ENCODE peak calls at places on chromosomes 16 and 17, in eight cellular contexts. P is NCI-H2081; B is HFFc6; K is Caco-2; X is activated naive CD4-positive, alpha-beta T cell treated with anti-CD3 and anti-CD28 coated beads for 36 hours; J is non-pigmented ciliary epithelial cell; R is pancreas; C is T-helper 1 cell. Z is an unnamed sample.

GRCh38 chr16:57998484-57998883 is 2.0 kb downstream of the ZNF319 start:
- DNase-seq in J (no peak), B (no peak), K (no peak), C (peak; percentile 35), P (no peak), X (peak; percentile 78), R (no peak), Z (no peak)

GRCh38 chr17:37493249-37494027 is 3.7 kb downstream of the DUSP14 start:
- DNase-seq in J (peak; percentile 80), B (peak; percentile 96), K (no peak), C (no peak), X (no peak), P (no peak), R (no peak), Z (peak; percentile 90)

GRCh38 chr16:2480948-2481347 is 6.0 kb downstream of the TBC1D24 start:
- DNase-seq in J (no peak), X (no peak), P (no peak), B (no peak), R (peak; percentile 95), K (no peak), C (no peak), Z (no peak)

GRCh38 chr17:34283571-34283970 is 2.0 kb upstream of the CCL11 start:
- DNase-seq in C (no peak), R (no peak), J (no peak), X (no peak), P (no peak), B (no peak), K (no peak), Z (no peak)

GRCh38 chr16:81493755-81494433 is 49.3 kb downstream of the CMIP start:
- DNase-seq in K (peak; percentile 73), J (peak; percentile 28), X (peak; percentile 53), C (no peak), R (peak; percentile 94), B (peak; percentile 84), P (no peak), Z (peak; percentile 49)

GRCh38 chr17:2841606-2842005 is 45.4 kb downstream of the RAP1GAP2 start:
- DNase-seq in J (no peak), C (no peak), K (no peak), B (no peak), P (no peak), R (no peak), X (no peak), Z (no peak)

GRCh38 chr17:83058478-83059167 is 20.8 kb upstream of the METRNL start:
- DNase-seq in J (no peak), K (no peak), X (no peak), C (no peak), B (no peak), P (no peak), R (no peak), Z (no peak)

GRCh38 chr17:59837362-59838195 is 55.2 kb downstream of the TUBD1 start:
- DNase-seq in C (peak; percentile 69), R (no peak), X (peak; percentile 81), P (peak; percentile 96), B (peak; percentile 100), J (peak; percentile 99), K (peak; percentile 95), Z (peak; percentile 100)

GRCh38 chr17:72004476-72005331 is 116.1 kb upstream of the SOX9 start:
- DNase-seq in J (no peak), C (no peak), B (no peak), P (no peak), X (no peak), K (no peak), R (no peak), Z (no peak)

GRCh38 chr17:76446449-76447231 is 6.3 kb downstream of the UBE2O start:
- DNase-seq in B (peak; percentile 90), K (peak; percentile 43), P (no peak), X (no peak), C (no peak), J (peak; percentile 57), R (no peak), Z (peak; percentile 71)

GRCh38 chr17:57121308-57122042 is 36.4 kb downstream of the AKAP1 start:
- DNase-seq in C (no peak), J (no peak), B (peak; percentile 47), X (peak; percentile 33), R (no peak), K (peak; percentile 63), P (peak; percentile 47), Z (peak; percentile 31)

GRCh38 chr17:76920364-76921139 is 52.3 kb downstream of the MGAT5B start:
- DNase-seq in P (no peak), R (no peak), K (peak; percentile 31), C (no peak), B (no peak), X (no peak), J (no peak), Z (no peak)

GRCh38 chr17:7479389-7480192 is at the start of gene ZBTB4:
- DNase-seq in C (peak; percentile 63), B (peak; percentile 17), J (no peak), X (peak; percentile 60), K (peak; percentile 54), R (peak; percentile 82), P (peak; percentile 22), Z (peak; percentile 46)

GRCh38 chr17:8922451-8922850 is 43.1 kb downstream of the PIK3R5 start:
- DNase-seq in J (peak; percentile 79), P (no peak), R (no peak), X (no peak), B (peak; percentile 71), C (no peak), K (no peak), Z (peak; percentile 70)

GRCh38 chr16:77553130-77553529 is 118.3 kb upstream of the ADAMTS18 start:
- DNase-seq in B (no peak), R (no peak), C (no peak), J (no peak), P (no peak), X (no peak), K (no peak), Z (no peak)

GRCh38 chr17:32479074-32479617 is 7.6 kb upstream of the CDK5R1 start:
- DNase-seq in J (no peak), P (no peak), B (no peak), K (no peak), R (no peak), C (no peak), X (no peak), Z (no peak)

GRCh38 chr16:84330685-84331050 is 36.0 kb downstream of the WFDC1 start:
- DNase-seq in R (no peak), B (no peak), J (no peak), X (no peak), P (no peak), C (no peak), K (no peak), Z (no peak)

GRCh38 chr16:88451586-88452484 is 1.2 kb upstream of the ZFPM1 start:
- DNase-seq in X (peak; percentile 30), B (no peak), R (no peak), J (no peak), K (no peak), P (no peak), C (no peak), Z (no peak)

GRCh38 chr17:27559506-27559931 is 71.5 kb upstream of the LGALS9 start:
- DNase-seq in B (no peak), C (no peak), J (no peak), R (no peak), P (no peak), X (no peak), K (no peak), Z (peak; percentile 50)

GRCh38 chr16:86826931-86827330 is 248.6 kb downstream of the FOXL1 start:
- DNase-seq in P (no peak), B (peak; percentile 27), C (no peak), X (no peak), J (no peak), R (no peak), K (no peak), Z (no peak)

GRCh38 chr17:61411114-61411943 is 11.7 kb downstream of the TBX2 start:
- DNase-seq in R (peak; percentile 83), X (peak; percentile 42), K (peak; percentile 75), C (peak; percentile 15), J (no peak), B (peak; percentile 74), P (no peak), Z (peak; percentile 78)

GRCh38 chr16:10765772-10766171 is 22.1 kb downstream of the NUBP1 start:
- DNase-seq in J (no peak), B (no peak), R (no peak), K (no peak), C (no peak), X (no peak), P (no peak), Z (no peak)

GRCh38 chr17:17420035-17420434 is 56.8 kb upstream of the MED9 start:
- DNase-seq in K (no peak), P (no peak), J (no peak), C (no peak), R (no peak), B (no peak), X (no peak), Z (peak; percentile 69)

GRCh38 chr16:15782573-15783365 is 74.1 kb downstream of the MYH11 start:
- DNase-seq in P (no peak), C (no peak), K (no peak), R (no peak), J (no peak), B (no peak), X (peak; percentile 7), Z (no peak)

GRCh38 chr17:3558603-3559269 is 1.1 kb upstream of the TRPV3 start:
- DNase-seq in P (no peak), J (no peak), B (peak; percentile 52), R (no peak), C (peak; percentile 30), K (no peak), X (peak; percentile 75), Z (no peak)

GRCh38 chr17:694239-694638 is 20.4 kb downstream of the VPS53 start:
- DNase-seq in K (no peak), J (peak; percentile 96), X (no peak), R (no peak), P (no peak), B (peak; percentile 99), C (no peak), Z (peak; percentile 90)

GRCh38 chr17:82301916-82302497 is 15.4 kb downstream of the CD7 start:
- DNase-seq in R (peak; percentile 77), C (no peak), X (peak; percentile 83), K (no peak), B (no peak), J (no peak), P (no peak), Z (no peak)

GRCh38 chr16:55853114-55853513 is 20.2 kb upstream of the CES1 start:
- DNase-seq in C (no peak), P (no peak), J (no peak), B (peak; percentile 19), R (no peak), K (no peak), X (no peak), Z (peak; percentile 33)

GRCh38 chr16:83113317-83113716 is 486.5 kb downstream of the CDH13 start:
- DNase-seq in P (no peak), K (peak; percentile 56), J (no peak), R (no peak), C (no peak), B (peak; percentile 18), X (peak; percentile 19), Z (no peak)